ENCODE peak calls at places on chromosomes 7 and 10, in eight cellular contexts. One of them, this sample, is unnamed.

GRCh38 chr10:22554481-22555182 is 159.7 kb downstream of the PIP4K2A start:
- DNase-seq in spleen: no peak
- DNase-seq in left ventricle myocardium inferior: peak
- DNase-seq in retinal pigment epithelial cell: peak
- DNase-seq in GM23338: no peak
- DNase-seq in fibroblast of mammary gland: peak
- DNase-seq in esophagus squamous epithelium: no peak
- DNase-seq in pancreas: peak
- DNase-seq in this sample: no peak

GRCh38 chr10:70893227-70894006 is 5.1 kb upstream of the PCBD1 start:
- DNase-seq in spleen: no peak
- DNase-seq in left ventricle myocardium inferior: no peak
- DNase-seq in retinal pigment epithelial cell: no peak
- DNase-seq in GM23338: no peak
- DNase-seq in fibroblast of mammary gland: no peak
- DNase-seq in esophagus squamous epithelium: no peak
- DNase-seq in pancreas: no peak
- DNase-seq in this sample: no peak

GRCh38 chr7:4631664-4632171 is 50.4 kb upstream of the FOXK1 start:
- DNase-seq in spleen: peak
- DNase-seq in left ventricle myocardium inferior: peak
- DNase-seq in retinal pigment epithelial cell: peak
- DNase-seq in GM23338: peak
- DNase-seq in fibroblast of mammary gland: peak
- DNase-seq in esophagus squamous epithelium: no peak
- DNase-seq in pancreas: peak
- DNase-seq in this sample: peak

GRCh38 chr10:122688293-122688989 is 11.2 kb downstream of the C10orf120 start:
- DNase-seq in spleen: no peak
- DNase-seq in left ventricle myocardium inferior: peak
- DNase-seq in retinal pigment epithelial cell: no peak
- DNase-seq in GM23338: peak
- DNase-seq in fibroblast of mammary gland: peak
- DNase-seq in esophagus squamous epithelium: no peak
- DNase-seq in pancreas: no peak
- DNase-seq in this sample: no peak

GRCh38 chr7:26375604-26376207 is 84.0 kb downstream of the SNX10 start:
- DNase-seq in spleen: no peak
- DNase-seq in left ventricle myocardium inferior: no peak
- DNase-seq in retinal pigment epithelial cell: no peak
- DNase-seq in GM23338: peak
- DNase-seq in fibroblast of mammary gland: no peak
- DNase-seq in esophagus squamous epithelium: no peak
- DNase-seq in pancreas: no peak
- DNase-seq in this sample: no peak

GRCh38 chr10:110343947-110344346 is 39.2 kb upstream of the SMNDC1 start:
- DNase-seq in spleen: no peak
- DNase-seq in left ventricle myocardium inferior: no peak
- DNase-seq in retinal pigment epithelial cell: no peak
- DNase-seq in GM23338: no peak
- DNase-seq in fibroblast of mammary gland: no peak
- DNase-seq in esophagus squamous epithelium: no peak
- DNase-seq in pancreas: no peak
- DNase-seq in this sample: no peak

GRCh38 chr10:96858038-96858705 is 26.1 kb downstream of the LCOR start:
- DNase-seq in spleen: no peak
- DNase-seq in left ventricle myocardium inferior: no peak
- DNase-seq in retinal pigment epithelial cell: no peak
- DNase-seq in GM23338: no peak
- DNase-seq in fibroblast of mammary gland: peak
- DNase-seq in esophagus squamous epithelium: no peak
- DNase-seq in pancreas: no peak
- DNase-seq in this sample: no peak

GRCh38 chr10:79413196-79413595 is 32.2 kb downstream of the ZCCHC24 start:
- DNase-seq in spleen: peak
- DNase-seq in left ventricle myocardium inferior: peak
- DNase-seq in retinal pigment epithelial cell: no peak
- DNase-seq in GM23338: no peak
- DNase-seq in fibroblast of mammary gland: peak
- DNase-seq in esophagus squamous epithelium: no peak
- DNase-seq in pancreas: no peak
- DNase-seq in this sample: no peak

GRCh38 chr7:112665709-112666108 is 124.5 kb downstream of the TMEM168 start:
- DNase-seq in spleen: no peak
- DNase-seq in left ventricle myocardium inferior: no peak
- DNase-seq in retinal pigment epithelial cell: no peak
- DNase-seq in GM23338: peak
- DNase-seq in fibroblast of mammary gland: peak
- DNase-seq in esophagus squamous epithelium: no peak
- DNase-seq in pancreas: no peak
- DNase-seq in this sample: no peak

GRCh38 chr7:39595102-39595620 is 28.2 kb upstream of the RALA start:
- DNase-seq in spleen: no peak
- DNase-seq in left ventricle myocardium inferior: no peak
- DNase-seq in retinal pigment epithelial cell: peak
- DNase-seq in GM23338: no peak
- DNase-seq in fibroblast of mammary gland: peak
- DNase-seq in esophagus squamous epithelium: no peak
- DNase-seq in pancreas: no peak
- DNase-seq in this sample: no peak

GRCh38 chr10:118214751-118215150 is 127.4 kb downstream of the FAM204A start:
- DNase-seq in spleen: no peak
- DNase-seq in left ventricle myocardium inferior: no peak
- DNase-seq in retinal pigment epithelial cell: no peak
- DNase-seq in GM23338: no peak
- DNase-seq in fibroblast of mammary gland: no peak
- DNase-seq in esophagus squamous epithelium: no peak
- DNase-seq in pancreas: no peak
- DNase-seq in this sample: no peak

DNA sequence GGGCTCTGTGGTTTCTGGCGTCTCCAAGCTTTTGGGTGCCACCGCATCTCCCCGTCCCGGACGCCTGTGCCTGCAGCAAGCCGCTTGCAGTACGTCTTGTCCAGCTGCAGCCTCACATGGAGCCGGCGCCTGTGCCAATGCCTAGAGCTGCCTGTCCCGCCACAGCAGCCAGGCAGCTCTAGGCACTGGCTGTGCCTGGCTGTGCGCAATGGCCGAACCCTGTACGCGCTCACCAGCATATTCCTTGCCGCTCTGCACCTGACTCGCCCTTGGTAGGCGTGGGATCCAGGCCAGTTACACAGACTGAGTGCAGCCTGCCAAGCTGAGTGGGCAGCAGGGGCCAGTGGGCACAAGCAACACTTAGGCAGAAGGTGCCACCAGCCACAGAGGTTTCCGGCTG is 381.2 kb upstream of the SORCS1 start:
- DNase-seq in spleen: peak
- DNase-seq in left ventricle myocardium inferior: no peak
- DNase-seq in retinal pigment epithelial cell: no peak
- DNase-seq in GM23338: no peak
- DNase-seq in fibroblast of mammary gland: no peak
- DNase-seq in esophagus squamous epithelium: no peak
- DNase-seq in pancreas: no peak
- DNase-seq in this sample: no peak
- H3K4me3 ChIP-seq in spleen: no peak
- H3K4me3 ChIP-seq in left ventricle myocardium inferior: no peak
- H3K4me3 ChIP-seq in retinal pigment epithelial cell: no peak
- H3K4me3 ChIP-seq in GM23338: no peak
- H3K4me3 ChIP-seq in fibroblast of mammary gland: no peak
- H3K4me3 ChIP-seq in esophagus squamous epithelium: no peak
- H3K4me3 ChIP-seq in pancreas: no peak
- H3K4me3 ChIP-seq in this sample: no peak

DNA sequence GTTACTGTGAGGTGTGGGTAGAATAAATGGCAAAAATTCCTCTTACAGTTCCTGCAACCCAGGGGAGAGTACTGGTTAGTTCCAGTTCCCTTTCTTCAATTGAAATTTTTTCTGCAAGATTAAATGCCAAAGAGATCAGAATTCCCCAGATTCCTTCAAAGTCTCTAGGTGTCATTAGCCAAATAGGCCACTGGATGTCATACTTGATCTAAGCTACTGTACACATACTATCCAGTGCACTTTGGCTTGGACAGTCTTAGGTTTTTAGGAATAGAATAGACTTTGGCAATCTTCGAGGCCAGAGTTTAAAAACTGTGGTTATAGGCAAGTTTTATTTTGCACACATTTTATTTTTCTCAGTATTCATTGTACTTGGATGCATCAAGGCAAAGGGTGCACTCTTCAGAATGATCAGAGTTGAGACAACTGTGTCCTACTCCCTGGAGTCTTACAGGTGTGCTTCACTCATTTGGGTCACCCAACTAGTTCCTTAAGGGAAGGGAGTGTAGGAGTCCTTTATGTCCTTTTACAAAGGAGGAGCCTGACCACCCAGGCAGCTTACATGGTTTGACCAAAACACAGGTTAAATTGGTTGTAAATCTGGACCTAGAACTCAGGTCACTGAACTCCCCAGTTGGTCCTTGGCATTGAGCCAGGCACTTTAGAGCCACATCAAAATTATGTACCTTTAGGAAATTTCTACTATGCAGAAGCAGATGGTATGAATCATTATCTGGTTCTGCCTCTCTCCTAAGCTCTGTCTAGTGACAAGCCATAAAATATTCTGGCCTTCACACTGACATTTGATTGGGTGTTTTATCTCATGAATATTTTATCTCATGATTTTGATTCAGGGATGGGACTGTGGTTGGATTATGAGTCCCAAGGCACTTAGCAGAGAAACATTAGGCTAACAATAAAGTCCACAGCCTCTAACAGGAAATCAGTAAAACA is 49.5 kb downstream of the ASAH2B start:
- DNase-seq in spleen: no peak
- DNase-seq in left ventricle myocardium inferior: no peak
- DNase-seq in retinal pigment epithelial cell: no peak
- DNase-seq in GM23338: peak
- DNase-seq in fibroblast of mammary gland: peak
- DNase-seq in esophagus squamous epithelium: no peak
- DNase-seq in pancreas: no peak
- DNase-seq in this sample: no peak
- TF ChIP-seq CTCF in spleen: no peak
- TF ChIP-seq CTCF in left ventricle myocardium inferior: peak
- TF ChIP-seq CTCF in retinal pigment epithelial cell: peak
- TF ChIP-seq CTCF in GM23338: peak
- TF ChIP-seq CTCF in fibroblast of mammary gland: peak
- TF ChIP-seq CTCF in esophagus squamous epithelium: no peak
- TF ChIP-seq CTCF in pancreas: peak
- TF ChIP-seq CTCF in this sample: peak

GRCh38 chr10:129952771-129953489 is 11.1 kb downstream of the EBF3 start:
- DNase-seq in spleen: no peak
- DNase-seq in left ventricle myocardium inferior: no peak
- DNase-seq in retinal pigment epithelial cell: no peak
- DNase-seq in GM23338: no peak
- DNase-seq in fibroblast of mammary gland: peak
- DNase-seq in esophagus squamous epithelium: no peak
- DNase-seq in pancreas: no peak
- DNase-seq in this sample: no peak
- H3K4me3 ChIP-seq in spleen: no peak
- H3K4me3 ChIP-seq in left ventricle myocardium inferior: peak
- H3K4me3 ChIP-seq in retinal pigment epithelial cell: no peak
- H3K4me3 ChIP-seq in GM23338: no peak
- H3K4me3 ChIP-seq in fibroblast of mammary gland: no peak
- H3K4me3 ChIP-seq in esophagus squamous epithelium: no peak
- H3K4me3 ChIP-seq in pancreas: no peak
- H3K4me3 ChIP-seq in this sample: no peak

DNA sequence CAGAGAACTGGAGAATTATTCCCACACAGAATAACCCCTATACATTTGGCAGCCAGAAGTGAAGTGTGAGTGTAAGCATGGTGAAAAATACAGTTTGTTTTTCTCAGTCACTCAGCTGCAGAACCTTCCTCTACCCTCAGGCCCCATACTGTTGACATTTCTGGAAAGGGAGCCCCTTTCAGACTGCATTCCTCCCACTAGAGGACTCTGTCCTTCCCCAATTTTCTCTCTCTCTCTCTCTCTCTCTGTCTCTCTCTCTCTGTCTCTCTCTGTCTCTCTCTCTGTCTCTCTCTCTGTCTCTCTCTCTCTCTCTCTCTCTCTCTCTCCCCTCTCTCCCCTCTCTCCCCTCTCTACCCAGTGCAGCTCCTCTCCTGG is 86.8 kb upstream of the STEAP1B start:
- DNase-seq in spleen: no peak
- DNase-seq in left ventricle myocardium inferior: no peak
- DNase-seq in retinal pigment epithelial cell: no peak
- DNase-seq in GM23338: peak
- DNase-seq in fibroblast of mammary gland: peak
- DNase-seq in esophagus squamous epithelium: no peak
- DNase-seq in pancreas: no peak
- DNase-seq in this sample: no peak
- TF ChIP-seq CTCF in spleen: no peak
- TF ChIP-seq CTCF in left ventricle myocardium inferior: peak
- TF ChIP-seq CTCF in retinal pigment epithelial cell: peak
- TF ChIP-seq CTCF in GM23338: peak
- TF ChIP-seq CTCF in fibroblast of mammary gland: peak
- TF ChIP-seq CTCF in esophagus squamous epithelium: no peak
- TF ChIP-seq CTCF in pancreas: no peak
- TF ChIP-seq CTCF in this sample: peak

GRCh38 chr10:101137271-101137670 is 6.2 kb downstream of the TLX1 start:
- DNase-seq in spleen: no peak
- DNase-seq in left ventricle myocardium inferior: no peak
- DNase-seq in retinal pigment epithelial cell: no peak
- DNase-seq in GM23338: no peak
- DNase-seq in fibroblast of mammary gland: no peak
- DNase-seq in esophagus squamous epithelium: no peak
- DNase-seq in pancreas: no peak
- DNase-seq in this sample: no peak

GRCh38 chr10:101140084-101140949 is 9.2 kb downstream of the TLX1 start:
- DNase-seq in spleen: no peak
- DNase-seq in left ventricle myocardium inferior: no peak
- DNase-seq in retinal pigment epithelial cell: no peak
- DNase-seq in GM23338: peak
- DNase-seq in fibroblast of mammary gland: no peak
- DNase-seq in esophagus squamous epithelium: no peak
- DNase-seq in pancreas: no peak
- DNase-seq in this sample: no peak

GRCh38 chr10:101138788-101139420 is 7.8 kb downstream of the TLX1 start:
- DNase-seq in spleen: no peak
- DNase-seq in left ventricle myocardium inferior: no peak
- DNase-seq in retinal pigment epithelial cell: no peak
- DNase-seq in GM23338: no peak
- DNase-seq in fibroblast of mammary gland: no peak
- DNase-seq in esophagus squamous epithelium: no peak
- DNase-seq in pancreas: no peak
- DNase-seq in this sample: no peak

GRCh38 chr10:101140950-101141621 is 10.0 kb downstream of the TLX1 start:
- DNase-seq in spleen: no peak
- DNase-seq in left ventricle myocardium inferior: no peak
- DNase-seq in retinal pigment epithelial cell: no peak
- DNase-seq in GM23338: no peak
- DNase-seq in fibroblast of mammary gland: no peak
- DNase-seq in esophagus squamous epithelium: no peak
- DNase-seq in pancreas: no peak
- DNase-seq in this sample: no peak

GRCh38 chr10:101139421-101139911 is 8.4 kb downstream of the TLX1 start:
- DNase-seq in spleen: no peak
- DNase-seq in left ventricle myocardium inferior: no peak
- DNase-seq in retinal pigment epithelial cell: no peak
- DNase-seq in GM23338: peak
- DNase-seq in fibroblast of mammary gland: peak
- DNase-seq in esophagus squamous epithelium: no peak
- DNase-seq in pancreas: no peak
- DNase-seq in this sample: no peak
- H3K4me3 ChIP-seq in spleen: peak
- H3K4me3 ChIP-seq in left ventricle myocardium inferior: peak
- H3K4me3 ChIP-seq in retinal pigment epithelial cell: no peak
- H3K4me3 ChIP-seq in GM23338: peak
- H3K4me3 ChIP-seq in fibroblast of mammary gland: no peak
- H3K4me3 ChIP-seq in esophagus squamous epithelium: no peak
- H3K4me3 ChIP-seq in pancreas: no peak
- H3K4me3 ChIP-seq in this sample: no peak

This sample was measured in epithelial cell of proximal tubule.